ENCODE peak calls at places on chromosomes 13 and 19, in four cellular contexts. One of them, this sample, is unnamed.

GRCh38 chr19:54192972-54193371 is 1.9 kb downstream of the TSEN34 start:
- DNase-seq in dorsolateral prefrontal cortex: no peak
- DNase-seq in CD4-positive, alpha-beta memory T cell: no peak
- DNase-seq in breast epithelium: no peak
- DNase-seq in this sample: no peak

GRCh38 chr13:29046588-29046987 is 226.4 kb downstream of the MTUS2 start:
- DNase-seq in dorsolateral prefrontal cortex: no peak
- DNase-seq in CD4-positive, alpha-beta memory T cell: no peak
- DNase-seq in breast epithelium: no peak
- DNase-seq in this sample: no peak

GRCh38 chr13:78762825-78763224 is 103.9 kb upstream of the OBI1 start:
- DNase-seq in dorsolateral prefrontal cortex: no peak
- DNase-seq in CD4-positive, alpha-beta memory T cell: no peak
- DNase-seq in breast epithelium: no peak
- DNase-seq in this sample: no peak

GRCh38 chr19:16943942-16944625 is 55.3 kb downstream of the F2RL3 start:
- DNase-seq in dorsolateral prefrontal cortex: no peak
- DNase-seq in CD4-positive, alpha-beta memory T cell: no peak
- DNase-seq in breast epithelium: no peak
- DNase-seq in this sample: no peak

GRCh38 chr13:30334663-30335386 is 27.5 kb upstream of the KATNAL1 start:
- DNase-seq in dorsolateral prefrontal cortex: no peak
- DNase-seq in CD4-positive, alpha-beta memory T cell: peak
- DNase-seq in breast epithelium: no peak
- DNase-seq in this sample: no peak

GRCh38 chr19:33763661-33764343 is 32.9 kb upstream of the KCTD15 start:
- DNase-seq in dorsolateral prefrontal cortex: no peak
- DNase-seq in CD4-positive, alpha-beta memory T cell: no peak
- DNase-seq in breast epithelium: no peak
- DNase-seq in this sample: no peak

GRCh38 chr13:39452412-39452811 is 150.6 kb downstream of the LHFPL6 start:
- DNase-seq in dorsolateral prefrontal cortex: no peak
- DNase-seq in CD4-positive, alpha-beta memory T cell: no peak
- DNase-seq in breast epithelium: no peak
- DNase-seq in this sample: no peak

GRCh38 chr19:45424191-45425058 is 708 bp upstream of the ERCC1 start:
- DNase-seq in dorsolateral prefrontal cortex: peak
- DNase-seq in CD4-positive, alpha-beta memory T cell: no peak
- DNase-seq in breast epithelium: no peak
- DNase-seq in this sample: no peak

GRCh38 chr19:46346821-46347571 is at the start of gene PPP5C:
- DNase-seq in dorsolateral prefrontal cortex: peak
- DNase-seq in CD4-positive, alpha-beta memory T cell: peak
- DNase-seq in breast epithelium: peak
- DNase-seq in this sample: peak

GRCh38 chr13:44816701-44817684 is 172.3 kb downstream of the NUFIP1 start:
- DNase-seq in dorsolateral prefrontal cortex: no peak
- DNase-seq in CD4-positive, alpha-beta memory T cell: no peak
- DNase-seq in breast epithelium: no peak
- DNase-seq in this sample: no peak

GRCh38 chr13:81106348-81106747 is 765.4 kb upstream of the SPRY2 start:
- DNase-seq in dorsolateral prefrontal cortex: no peak
- DNase-seq in CD4-positive, alpha-beta memory T cell: no peak
- DNase-seq in breast epithelium: no peak
- DNase-seq in this sample: no peak

GRCh38 chr13:96053003-96053703 is at the start of gene UGGT2:
- DNase-seq in dorsolateral prefrontal cortex: peak
- DNase-seq in CD4-positive, alpha-beta memory T cell: no peak
- DNase-seq in breast epithelium: peak
- DNase-seq in this sample: peak

GRCh38 chr13:30881191-30881651 is 24.9 kb upstream of the MEDAG start:
- DNase-seq in dorsolateral prefrontal cortex: peak
- DNase-seq in CD4-positive, alpha-beta memory T cell: no peak
- DNase-seq in breast epithelium: no peak
- DNase-seq in this sample: no peak

GRCh38 chr13:45231722-45232121 is 30.9 kb upstream of the KCTD4 start:
- DNase-seq in dorsolateral prefrontal cortex: no peak
- DNase-seq in CD4-positive, alpha-beta memory T cell: no peak
- DNase-seq in breast epithelium: no peak
- DNase-seq in this sample: no peak

GRCh38 chr13:28037399-28037798 is 48.9 kb upstream of the URAD start:
- DNase-seq in dorsolateral prefrontal cortex: no peak
- DNase-seq in CD4-positive, alpha-beta memory T cell: no peak
- DNase-seq in breast epithelium: no peak
- DNase-seq in this sample: no peak

GRCh38 chr13:40599146-40599545 is 67.3 kb downstream of the FOXO1 start:
- DNase-seq in dorsolateral prefrontal cortex: no peak
- DNase-seq in CD4-positive, alpha-beta memory T cell: no peak
- DNase-seq in breast epithelium: no peak
- DNase-seq in this sample: no peak

GRCh38 chr13:73417012-73417615 is 358.3 kb downstream of the KLF5 start:
- DNase-seq in dorsolateral prefrontal cortex: no peak
- DNase-seq in CD4-positive, alpha-beta memory T cell: no peak
- DNase-seq in breast epithelium: no peak
- DNase-seq in this sample: no peak

GRCh38 chr13:72144625-72145024 is 277.6 kb upstream of the DACH1 start:
- DNase-seq in dorsolateral prefrontal cortex: no peak
- DNase-seq in CD4-positive, alpha-beta memory T cell: no peak
- DNase-seq in breast epithelium: no peak
- DNase-seq in this sample: no peak

GRCh38 chr13:48295271-48295670 is 8.3 kb upstream of the RB1 start:
- DNase-seq in dorsolateral prefrontal cortex: no peak
- DNase-seq in CD4-positive, alpha-beta memory T cell: no peak
- DNase-seq in breast epithelium: no peak
- DNase-seq in this sample: no peak

GRCh38 chr13:28353679-28354078 is 141.2 kb downstream of the FLT1 start:
- DNase-seq in dorsolateral prefrontal cortex: no peak
- DNase-seq in CD4-positive, alpha-beta memory T cell: no peak
- DNase-seq in breast epithelium: no peak
- DNase-seq in this sample: no peak

GRCh38 chr19:45071545-45071938 is 4.7 kb downstream of the ZNF296 start:
- DNase-seq in dorsolateral prefrontal cortex: no peak
- DNase-seq in CD4-positive, alpha-beta memory T cell: no peak
- DNase-seq in breast epithelium: no peak
- DNase-seq in this sample: no peak

GRCh38 chr19:19423322-19423721 is 17.8 kb downstream of the GATAD2A start:
- DNase-seq in dorsolateral prefrontal cortex: no peak
- DNase-seq in CD4-positive, alpha-beta memory T cell: no peak
- DNase-seq in breast epithelium: no peak
- DNase-seq in this sample: no peak

GRCh38 chr13:59531571-59532091 is 632.1 kb downstream of the DIAPH3 start:
- DNase-seq in dorsolateral prefrontal cortex: peak
- DNase-seq in CD4-positive, alpha-beta memory T cell: peak
- DNase-seq in breast epithelium: peak
- DNase-seq in this sample: no peak

GRCh38 chr13:59906413-59907027 is 257.2 kb downstream of the DIAPH3 start:
- DNase-seq in dorsolateral prefrontal cortex: no peak
- DNase-seq in CD4-positive, alpha-beta memory T cell: no peak
- DNase-seq in breast epithelium: no peak
- DNase-seq in this sample: no peak

GRCh38 chr13:48265217-48265815 is 32.3 kb downstream of the ITM2B start:
- DNase-seq in dorsolateral prefrontal cortex: no peak
- DNase-seq in CD4-positive, alpha-beta memory T cell: no peak
- DNase-seq in breast epithelium: no peak
- DNase-seq in this sample: no peak

GRCh38 chr19:38617283-38617763 is 430 bp downstream of the MAP4K1 start:
- DNase-seq in dorsolateral prefrontal cortex: no peak
- DNase-seq in CD4-positive, alpha-beta memory T cell: peak
- DNase-seq in breast epithelium: no peak
- DNase-seq in this sample: no peak
- H3K27ac ChIP-seq in dorsolateral prefrontal cortex: peak
- H3K27ac ChIP-seq in CD4-positive, alpha-beta memory T cell: peak
- H3K27ac ChIP-seq in breast epithelium: no peak
- H3K27ac ChIP-seq in this sample: no peak

DNA sequence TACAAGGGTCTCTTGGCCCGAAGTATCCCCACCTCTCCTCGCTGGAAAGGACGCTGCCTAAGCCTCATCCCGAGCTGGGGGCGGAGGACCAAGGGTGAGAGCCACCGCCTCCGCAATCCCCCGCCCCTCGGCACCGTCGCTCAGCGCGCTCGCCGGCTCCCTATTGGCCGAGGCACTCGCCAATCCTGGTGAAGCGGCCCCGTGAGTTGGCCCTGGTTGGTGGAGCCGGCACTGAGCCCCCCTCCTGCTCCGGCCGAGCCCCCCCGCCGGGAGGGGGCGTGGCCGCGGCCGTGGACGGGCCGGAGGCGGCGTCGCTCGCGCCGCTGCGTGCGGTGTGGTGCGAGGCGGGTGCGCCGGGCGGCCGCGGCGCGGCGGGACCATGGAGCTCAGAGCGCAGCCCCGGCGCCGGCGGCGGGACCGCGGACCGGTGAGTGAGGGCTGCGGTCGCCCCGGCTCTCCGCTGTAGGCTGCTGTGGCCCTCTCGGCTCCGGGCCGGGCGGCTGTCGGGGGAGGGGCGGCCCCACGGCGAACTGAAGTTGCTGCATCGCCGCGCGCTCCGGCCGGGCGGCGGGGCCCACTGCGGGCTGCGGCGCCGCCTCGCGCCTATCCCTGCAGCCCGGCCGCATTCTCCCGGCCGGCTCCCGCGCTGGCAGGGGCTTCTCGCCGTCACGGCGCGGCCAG is at the start of gene WASF3:
- DNase-seq in dorsolateral prefrontal cortex: peak
- DNase-seq in CD4-positive, alpha-beta memory T cell: peak
- DNase-seq in breast epithelium: peak
- DNase-seq in this sample: peak
- H3K27ac ChIP-seq in dorsolateral prefrontal cortex: peak
- H3K27ac ChIP-seq in CD4-positive, alpha-beta memory T cell: no peak
- H3K27ac ChIP-seq in breast epithelium: peak
- H3K27ac ChIP-seq in this sample: peak

GRCh38 chr19:5102520-5102919 is 133.6 kb downstream of the KDM4B start:
- DNase-seq in dorsolateral prefrontal cortex: no peak
- DNase-seq in CD4-positive, alpha-beta memory T cell: no peak
- DNase-seq in breast epithelium: no peak
- DNase-seq in this sample: no peak

GRCh38 chr19:5103812-5104410 is 135.0 kb downstream of the KDM4B start:
- DNase-seq in dorsolateral prefrontal cortex: no peak
- DNase-seq in CD4-positive, alpha-beta memory T cell: no peak
- DNase-seq in breast epithelium: no peak
- DNase-seq in this sample: peak

GRCh38 chr19:5101871-5102270 is 133.0 kb downstream of the KDM4B start:
- DNase-seq in dorsolateral prefrontal cortex: no peak
- DNase-seq in CD4-positive, alpha-beta memory T cell: no peak
- DNase-seq in breast epithelium: no peak
- DNase-seq in this sample: no peak

GRCh38 chr19:5104871-5105351 is 136.0 kb downstream of the KDM4B start:
- DNase-seq in dorsolateral prefrontal cortex: no peak
- DNase-seq in CD4-positive, alpha-beta memory T cell: no peak
- DNase-seq in breast epithelium: no peak
- DNase-seq in this sample: no peak

GRCh38 chr19:5103061-5103701 is 134.3 kb downstream of the KDM4B start:
- DNase-seq in dorsolateral prefrontal cortex: no peak
- DNase-seq in CD4-positive, alpha-beta memory T cell: no peak
- DNase-seq in breast epithelium: no peak
- DNase-seq in this sample: no peak
- H3K27ac ChIP-seq in dorsolateral prefrontal cortex: peak
- H3K27ac ChIP-seq in CD4-positive, alpha-beta memory T cell: no peak
- H3K27ac ChIP-seq in breast epithelium: no peak
- H3K27ac ChIP-seq in this sample: no peak

DNA sequence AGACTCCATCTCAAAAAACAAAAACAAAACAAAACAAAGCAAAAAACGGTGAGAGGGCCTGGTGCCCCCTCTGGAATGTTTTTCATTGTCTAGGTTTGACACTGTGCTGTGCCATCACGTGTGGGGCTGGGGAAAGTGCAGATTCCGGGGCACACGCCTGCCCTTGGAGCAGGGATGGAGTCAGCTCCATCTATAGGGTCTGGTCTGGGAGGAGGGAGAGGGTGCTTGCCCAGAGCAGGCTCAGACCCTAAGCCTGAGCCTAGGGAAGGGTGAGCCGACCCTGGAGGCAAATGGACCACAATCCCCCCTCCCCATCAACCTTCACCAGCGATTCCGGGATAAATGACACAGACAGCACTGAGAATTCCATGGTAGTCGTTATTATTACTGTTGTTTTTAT is 10.9 kb upstream of the ZBTB32 start:
- DNase-seq in dorsolateral prefrontal cortex: no peak
- DNase-seq in CD4-positive, alpha-beta memory T cell: no peak
- DNase-seq in breast epithelium: no peak
- DNase-seq in this sample: no peak
- H3K27ac ChIP-seq in dorsolateral prefrontal cortex: no peak
- H3K27ac ChIP-seq in CD4-positive, alpha-beta memory T cell: no peak
- H3K27ac ChIP-seq in breast epithelium: no peak
- H3K27ac ChIP-seq in this sample: no peak

This sample was measured in caudate nucleus.